ENCODE peak calls at places on chromosomes 3 and 15, in nine cellular contexts. One of them, this sample, is unnamed.

GRCh38 chr3:14440531-14441239 is 38.3 kb downstream of the SLC6A6 start:
- DNase-seq in upper lobe of right lung: no peak
- DNase-seq in fibroblast of lung: no peak
- DNase-seq in hepatocyte: peak
- DNase-seq in CD8-positive, alpha-beta T cell: no peak
- DNase-seq in PC-3: peak
- DNase-seq in uterus: no peak
- DNase-seq in PC-9: peak
- DNase-seq in ascending aorta: no peak
- DNase-seq in this sample: no peak

GRCh38 chr15:49675051-49675450 is 54.2 kb downstream of the DTWD1 start:
- DNase-seq in upper lobe of right lung: no peak
- DNase-seq in fibroblast of lung: peak
- DNase-seq in hepatocyte: no peak
- DNase-seq in CD8-positive, alpha-beta T cell: no peak
- DNase-seq in PC-3: peak
- DNase-seq in uterus: no peak
- DNase-seq in PC-9: no peak
- DNase-seq in ascending aorta: no peak
- DNase-seq in this sample: no peak

GRCh38 chr15:31228980-31229826 is 97.4 kb upstream of the KLF13 start:
- DNase-seq in upper lobe of right lung: peak
- DNase-seq in fibroblast of lung: no peak
- DNase-seq in hepatocyte: peak
- DNase-seq in CD8-positive, alpha-beta T cell: no peak
- DNase-seq in PC-3: no peak
- DNase-seq in uterus: no peak
- DNase-seq in PC-9: no peak
- DNase-seq in ascending aorta: no peak
- DNase-seq in this sample: no peak

GRCh38 chr3:50194128-50194902 is 2.9 kb downstream of the GNAT1 start:
- DNase-seq in upper lobe of right lung: peak
- DNase-seq in fibroblast of lung: peak
- DNase-seq in hepatocyte: peak
- DNase-seq in CD8-positive, alpha-beta T cell: peak
- DNase-seq in PC-3: peak
- DNase-seq in uterus: peak
- DNase-seq in PC-9: no peak
- DNase-seq in ascending aorta: peak
- DNase-seq in this sample: no peak

GRCh38 chr3:186483611-186484340 is 60.4 kb downstream of the CRYGS start:
- DNase-seq in upper lobe of right lung: no peak
- DNase-seq in fibroblast of lung: no peak
- DNase-seq in hepatocyte: no peak
- DNase-seq in CD8-positive, alpha-beta T cell: no peak
- DNase-seq in PC-3: no peak
- DNase-seq in uterus: no peak
- DNase-seq in PC-9: no peak
- DNase-seq in ascending aorta: no peak
- DNase-seq in this sample: no peak

GRCh38 chr15:85024509-85025336 is 43.1 kb downstream of the PDE8A start:
- DNase-seq in upper lobe of right lung: no peak
- DNase-seq in fibroblast of lung: peak
- DNase-seq in hepatocyte: no peak
- DNase-seq in CD8-positive, alpha-beta T cell: no peak
- DNase-seq in PC-3: peak
- DNase-seq in uterus: no peak
- DNase-seq in PC-9: peak
- DNase-seq in ascending aorta: no peak
- DNase-seq in this sample: no peak

GRCh38 chr15:88621789-88622604 is 857 bp downstream of the AEN start:
- DNase-seq in upper lobe of right lung: no peak
- DNase-seq in fibroblast of lung: peak
- DNase-seq in hepatocyte: peak
- DNase-seq in CD8-positive, alpha-beta T cell: no peak
- DNase-seq in PC-3: peak
- DNase-seq in uterus: no peak
- DNase-seq in PC-9: no peak
- DNase-seq in ascending aorta: peak
- DNase-seq in this sample: peak

GRCh38 chr3:126465928-126466564 is 9.6 kb downstream of the ZXDC start:
- DNase-seq in upper lobe of right lung: peak
- DNase-seq in fibroblast of lung: no peak
- DNase-seq in hepatocyte: no peak
- DNase-seq in CD8-positive, alpha-beta T cell: no peak
- DNase-seq in PC-3: no peak
- DNase-seq in uterus: no peak
- DNase-seq in PC-9: no peak
- DNase-seq in ascending aorta: no peak
- DNase-seq in this sample: peak

GRCh38 chr3:181610083-181610972 is 101.4 kb upstream of the SOX2 start:
- DNase-seq in upper lobe of right lung: no peak
- DNase-seq in fibroblast of lung: no peak
- DNase-seq in hepatocyte: no peak
- DNase-seq in CD8-positive, alpha-beta T cell: no peak
- DNase-seq in PC-3: no peak
- DNase-seq in uterus: no peak
- DNase-seq in PC-9: no peak
- DNase-seq in ascending aorta: no peak
- DNase-seq in this sample: no peak

GRCh38 chr15:32893412-32893811 is 175.6 kb downstream of the GREM1 start:
- DNase-seq in upper lobe of right lung: no peak
- DNase-seq in fibroblast of lung: no peak
- DNase-seq in hepatocyte: no peak
- DNase-seq in CD8-positive, alpha-beta T cell: no peak
- DNase-seq in PC-3: no peak
- DNase-seq in uterus: no peak
- DNase-seq in PC-9: no peak
- DNase-seq in ascending aorta: no peak
- DNase-seq in this sample: no peak

GRCh38 chr15:39682366-39682765 is 100.3 kb downstream of the FSIP1 start:
- DNase-seq in upper lobe of right lung: no peak
- DNase-seq in fibroblast of lung: no peak
- DNase-seq in hepatocyte: no peak
- DNase-seq in CD8-positive, alpha-beta T cell: no peak
- DNase-seq in PC-3: no peak
- DNase-seq in uterus: no peak
- DNase-seq in PC-9: no peak
- DNase-seq in ascending aorta: no peak
- DNase-seq in this sample: no peak

GRCh38 chr3:143634991-143635390 is 213.3 kb downstream of the SLC9A9 start:
- DNase-seq in upper lobe of right lung: no peak
- DNase-seq in fibroblast of lung: no peak
- DNase-seq in hepatocyte: no peak
- DNase-seq in CD8-positive, alpha-beta T cell: no peak
- DNase-seq in PC-3: no peak
- DNase-seq in uterus: no peak
- DNase-seq in PC-9: no peak
- DNase-seq in ascending aorta: no peak
- DNase-seq in this sample: no peak

GRCh38 chr15:80480909-80481308 is 76.7 kb downstream of the ARNT2 start:
- DNase-seq in upper lobe of right lung: no peak
- DNase-seq in fibroblast of lung: peak
- DNase-seq in hepatocyte: peak
- DNase-seq in CD8-positive, alpha-beta T cell: no peak
- DNase-seq in PC-3: peak
- DNase-seq in uterus: peak
- DNase-seq in PC-9: no peak
- DNase-seq in ascending aorta: peak
- DNase-seq in this sample: no peak

GRCh38 chr3:18425641-18426403 is 683 bp upstream of the SATB1 start:
- DNase-seq in upper lobe of right lung: peak
- DNase-seq in fibroblast of lung: no peak
- DNase-seq in hepatocyte: peak
- DNase-seq in CD8-positive, alpha-beta T cell: peak
- DNase-seq in PC-3: peak
- DNase-seq in uterus: no peak
- DNase-seq in PC-9: peak
- DNase-seq in ascending aorta: no peak
- DNase-seq in this sample: peak

GRCh38 chr3:108006077-108006675 is 84.7 kb downstream of the CD47 start:
- DNase-seq in upper lobe of right lung: no peak
- DNase-seq in fibroblast of lung: peak
- DNase-seq in hepatocyte: peak
- DNase-seq in CD8-positive, alpha-beta T cell: no peak
- DNase-seq in PC-3: peak
- DNase-seq in uterus: no peak
- DNase-seq in PC-9: peak
- DNase-seq in ascending aorta: no peak
- DNase-seq in this sample: no peak

GRCh38 chr3:178494376-178494775 is 41.9 kb upstream of the KCNMB2 start:
- DNase-seq in upper lobe of right lung: no peak
- DNase-seq in fibroblast of lung: no peak
- DNase-seq in hepatocyte: no peak
- DNase-seq in CD8-positive, alpha-beta T cell: no peak
- DNase-seq in PC-3: no peak
- DNase-seq in uterus: no peak
- DNase-seq in PC-9: no peak
- DNase-seq in ascending aorta: no peak
- DNase-seq in this sample: no peak

GRCh38 chr3:101189786-101190185 is 130.6 kb downstream of the IMPG2 start:
- DNase-seq in upper lobe of right lung: no peak
- DNase-seq in fibroblast of lung: peak
- DNase-seq in hepatocyte: no peak
- DNase-seq in CD8-positive, alpha-beta T cell: no peak
- DNase-seq in PC-3: peak
- DNase-seq in uterus: no peak
- DNase-seq in PC-9: no peak
- DNase-seq in ascending aorta: no peak
- DNase-seq in this sample: no peak

DNA sequence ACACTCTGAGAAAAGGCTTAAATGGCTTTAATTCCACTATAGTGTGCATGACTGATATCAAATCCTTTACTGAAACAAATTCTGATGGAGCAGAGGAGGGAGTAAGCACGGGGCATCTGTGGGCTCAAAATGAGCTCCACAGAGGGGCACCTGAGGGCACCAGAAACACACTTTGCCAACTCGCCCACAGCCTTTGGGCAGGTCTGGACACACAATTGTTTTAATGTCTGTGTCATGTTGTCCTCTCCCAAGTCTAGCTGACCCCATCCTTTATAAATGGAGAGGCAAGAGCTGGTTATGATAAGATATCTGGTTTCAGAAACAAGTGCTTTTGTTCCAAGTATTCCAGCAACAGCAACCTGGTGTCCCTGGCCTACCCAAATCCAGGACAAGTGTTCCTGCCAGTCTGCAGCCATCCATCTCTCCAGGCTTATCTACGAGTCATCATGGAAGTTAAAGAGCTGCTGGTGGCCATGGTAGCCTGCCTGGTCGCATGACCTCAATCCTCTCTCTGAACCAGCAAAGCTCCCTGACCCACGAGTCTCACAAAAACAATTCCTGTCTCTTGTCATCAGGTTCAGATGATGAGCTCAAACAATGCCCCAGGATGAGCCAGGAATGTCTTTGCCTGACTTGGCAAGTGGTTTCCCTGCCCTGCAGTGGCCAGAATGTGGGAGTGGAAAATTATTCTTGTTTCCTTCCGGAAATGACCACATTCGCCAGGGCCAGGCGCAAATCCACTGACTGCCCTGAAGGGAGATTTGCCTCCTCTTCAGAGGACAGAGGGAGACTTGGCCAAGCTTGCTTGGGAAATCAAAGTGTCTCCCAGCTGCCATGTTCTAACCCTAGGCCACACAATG is 64.4 kb upstream of the TPM1 start:
- DNase-seq in upper lobe of right lung: no peak
- DNase-seq in fibroblast of lung: no peak
- DNase-seq in hepatocyte: no peak
- DNase-seq in CD8-positive, alpha-beta T cell: no peak
- DNase-seq in PC-3: no peak
- DNase-seq in uterus: no peak
- DNase-seq in PC-9: no peak
- DNase-seq in ascending aorta: no peak
- DNase-seq in this sample: no peak
- H3K27ac ChIP-seq in upper lobe of right lung: no peak
- H3K27ac ChIP-seq in fibroblast of lung: no peak
- H3K27ac ChIP-seq in hepatocyte: no peak
- H3K27ac ChIP-seq in CD8-positive, alpha-beta T cell: no peak
- H3K27ac ChIP-seq in PC-3: no peak
- H3K27ac ChIP-seq in uterus: no peak
- H3K27ac ChIP-seq in PC-9: no peak
- H3K27ac ChIP-seq in ascending aorta: no peak
- H3K27ac ChIP-seq in this sample: no peak

DNA sequence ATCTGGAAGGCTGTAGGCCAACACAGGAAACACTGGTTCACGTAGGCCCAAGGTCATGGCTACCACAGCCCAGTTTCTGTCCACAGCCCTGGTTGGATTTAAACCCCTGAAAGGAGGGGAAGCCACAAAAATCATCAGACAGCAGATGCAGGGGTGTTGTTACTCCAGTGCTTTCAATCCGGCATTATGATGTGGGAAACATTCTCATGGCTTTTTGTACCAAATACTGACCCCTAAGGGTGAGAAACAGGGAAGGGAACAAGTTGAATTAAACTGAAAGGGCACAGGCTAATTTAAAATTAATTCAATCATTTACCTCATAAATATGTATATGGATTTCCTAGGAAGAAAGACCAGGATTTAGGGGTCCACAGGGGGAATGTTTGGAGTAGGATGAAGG is 375.6 kb downstream of the CTNNB1 start:
- DNase-seq in upper lobe of right lung: no peak
- DNase-seq in fibroblast of lung: peak
- DNase-seq in hepatocyte: no peak
- DNase-seq in CD8-positive, alpha-beta T cell: no peak
- DNase-seq in PC-3: peak
- DNase-seq in uterus: no peak
- DNase-seq in PC-9: no peak
- DNase-seq in ascending aorta: no peak
- DNase-seq in this sample: no peak
- TF ChIP-seq CTCF in upper lobe of right lung: no peak
- TF ChIP-seq CTCF in fibroblast of lung: no peak
- TF ChIP-seq CTCF in hepatocyte: peak
- TF ChIP-seq CTCF in CD8-positive, alpha-beta T cell: no peak
- TF ChIP-seq CTCF in PC-3: peak
- TF ChIP-seq CTCF in uterus: no peak
- TF ChIP-seq CTCF in PC-9: no peak
- TF ChIP-seq CTCF in ascending aorta: no peak
- TF ChIP-seq CTCF in this sample: no peak

DNA sequence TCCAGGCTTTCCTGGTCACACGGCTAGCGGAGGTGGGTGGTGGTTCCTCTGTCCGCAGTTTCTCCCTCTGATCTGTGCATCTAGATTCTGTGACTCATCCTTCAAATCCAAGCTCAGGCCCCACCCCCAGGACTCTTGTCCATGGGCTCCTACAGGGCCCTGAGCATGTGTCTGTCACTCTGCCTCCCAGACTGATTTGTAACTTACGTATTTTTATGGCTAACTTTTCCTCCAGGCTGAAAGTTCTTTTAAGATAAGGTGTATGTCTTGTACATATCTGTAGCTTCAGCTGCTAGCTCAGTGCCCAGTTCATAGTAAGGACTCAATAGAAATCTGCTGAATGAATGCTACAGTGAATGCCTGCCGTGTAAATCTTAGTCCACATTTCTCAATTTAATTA is 8.0 kb downstream of the ESYT3 start:
- DNase-seq in upper lobe of right lung: no peak
- DNase-seq in fibroblast of lung: peak
- DNase-seq in hepatocyte: peak
- DNase-seq in CD8-positive, alpha-beta T cell: no peak
- DNase-seq in PC-3: peak
- DNase-seq in uterus: no peak
- DNase-seq in PC-9: no peak
- DNase-seq in ascending aorta: no peak
- DNase-seq in this sample: peak
- H3K4me3 ChIP-seq in upper lobe of right lung: no peak
- H3K4me3 ChIP-seq in fibroblast of lung: no peak
- H3K4me3 ChIP-seq in hepatocyte: no peak
- H3K4me3 ChIP-seq in CD8-positive, alpha-beta T cell: no peak
- H3K4me3 ChIP-seq in PC-3: no peak
- H3K4me3 ChIP-seq in uterus: no peak
- H3K4me3 ChIP-seq in PC-9: no peak
- H3K4me3 ChIP-seq in ascending aorta: no peak
- H3K4me3 ChIP-seq in this sample: no peak

GRCh38 chr3:134372405-134373277 is 1.6 kb downstream of the AMOTL2 start:
- DNase-seq in upper lobe of right lung: peak
- DNase-seq in fibroblast of lung: no peak
- DNase-seq in hepatocyte: no peak
- DNase-seq in CD8-positive, alpha-beta T cell: no peak
- DNase-seq in PC-3: no peak
- DNase-seq in uterus: no peak
- DNase-seq in PC-9: no peak
- DNase-seq in ascending aorta: no peak
- DNase-seq in this sample: no peak
- H3K27ac ChIP-seq in upper lobe of right lung: peak
- H3K27ac ChIP-seq in fibroblast of lung: peak
- H3K27ac ChIP-seq in hepatocyte: peak
- H3K27ac ChIP-seq in CD8-positive, alpha-beta T cell: no peak
- H3K27ac ChIP-seq in PC-3: no peak
- H3K27ac ChIP-seq in uterus: peak
- H3K27ac ChIP-seq in PC-9: peak
- H3K27ac ChIP-seq in ascending aorta: peak
- H3K27ac ChIP-seq in this sample: peak

This sample was measured in coronary artery.